ENCODE peak calls at places on chromosomes 13 and 19, in nine cellular contexts. I is A549, Z is WTC11, N is HCT116, W is GM12878, X is SK-N-SH, P is NB4, J is K562, A is H1. C is an unnamed sample.

GRCh38 chr13:56864451-56864850 is 276.3 kb upstream of the PRR20A start:
- DNase-seq in I (no peak), Z (no peak), N (no peak), W (no peak), X (no peak), P (no peak), J (no peak), A (no peak), C (peak; percentile 91)

GRCh38 chr13:60169239-60170031 is 5.7 kb upstream of the DIAPH3 start:
- DNase-seq in I (no peak), Z (no peak), N (no peak), W (no peak), X (no peak), P (no peak), J (no peak), A (no peak), C (no peak)

GRCh38 chr13:29845440-29846056 is 4.9 kb downstream of the UBL3 start:
- DNase-seq in I (peak; percentile 21), Z (no peak), N (no peak), W (no peak), X (no peak), P (peak; percentile 24), J (no peak), A (no peak), C (peak; percentile 44)

GRCh38 chr19:17414097-17414496 is 5.8 kb upstream of the MVB12A start:
- DNase-seq in I (no peak), Z (no peak), N (no peak), W (no peak), X (no peak), P (no peak), J (no peak), A (no peak), C (no peak)

GRCh38 chr19:47447470-47448359 is 24.0 kb downstream of the SLC8A2 start:
- DNase-seq in I (peak; percentile 92), Z (peak; percentile 99), N (peak; percentile 85), W (no peak), X (peak; percentile 97), P (peak; percentile 68), J (peak; percentile 96), A (peak; percentile 100), C (peak; percentile 44)

GRCh38 chr13:98303858-98304257 is 126.8 kb upstream of the RNF113B start:
- DNase-seq in I (no peak), Z (no peak), N (no peak), W (no peak), X (no peak), P (no peak), J (no peak), A (no peak), C (no peak)

GRCh38 chr19:5803752-5804515 is 933 bp upstream of the NRTN start:
- DNase-seq in I (peak; percentile 87), Z (peak; percentile 99), N (peak; percentile 78), W (peak; percentile 39), X (peak; percentile 99), P (peak; percentile 89), J (peak; percentile 97), A (peak; percentile 100), C (peak; percentile 89)

GRCh38 chr13:30720470-30720869 is 14.9 kb upstream of the ALOX5AP start:
- DNase-seq in I (no peak), Z (no peak), N (no peak), W (peak; percentile 59), X (no peak), P (peak; percentile 84), J (no peak), A (no peak), C (no peak)

GRCh38 chr13:53151692-53152421 is 123.2 kb downstream of the OLFM4 start:
- DNase-seq in I (peak; percentile 27), Z (peak; percentile 71), N (peak; percentile 15), W (peak; percentile 32), X (peak; percentile 54), P (peak; percentile 74), J (peak; percentile 38), A (peak; percentile 78), C (peak; percentile 32)

GRCh38 chr19:15114153-15114540 is 6.9 kb downstream of the SYDE1 start:
- DNase-seq in I (no peak), Z (no peak), N (no peak), W (no peak), X (peak; percentile 21), P (peak; percentile 17), J (no peak), A (no peak), C (no peak)

GRCh38 chr13:50810998-50811397 is 32.5 kb downstream of the DLEU7 start:
- DNase-seq in I (no peak), Z (no peak), N (no peak), W (peak; percentile 76), X (no peak), P (peak; percentile 76), J (no peak), A (no peak), C (no peak)

GRCh38 chr13:104571890-104572229 is 1505.6 kb upstream of the SLC10A2 start:
- DNase-seq in I (no peak), Z (no peak), N (no peak), W (no peak), X (no peak), P (no peak), J (no peak), A (no peak), C (no peak)

GRCh38 chr13:67223024-67223423 is 7.1 kb downstream of the PCDH9 start:
- DNase-seq in I (no peak), Z (no peak), N (no peak), W (no peak), X (no peak), P (no peak), J (no peak), A (no peak), C (peak; percentile 34)

GRCh38 chr13:29577135-29578051 is 18.1 kb downstream of the SLC7A1 start:
- DNase-seq in I (no peak), Z (no peak), N (no peak), W (no peak), X (no peak), P (no peak), J (no peak), A (no peak), C (no peak)

GRCh38 chr13:30819136-30819875 is 84.0 kb downstream of the ALOX5AP start:
- DNase-seq in I (no peak), Z (no peak), N (no peak), W (no peak), X (no peak), P (no peak), J (no peak), A (no peak), C (no peak)

GRCh38 chr13:109036091-109036490 is 406.7 kb downstream of the MYO16 start:
- DNase-seq in I (no peak), Z (no peak), N (no peak), W (no peak), X (no peak), P (no peak), J (no peak), A (no peak), C (no peak)

GRCh38 chr19:5718579-5719273 is 1.2 kb downstream of the LONP1 start:
- DNase-seq in I (peak; percentile 46), Z (no peak), N (peak; percentile 50), W (peak; percentile 5), X (no peak), P (peak; percentile 77), J (peak; percentile 69), A (no peak), C (peak; percentile 67)

GRCh38 chr13:32624441-32624840 is 38.2 kb downstream of the PDS5B start:
- DNase-seq in I (no peak), Z (no peak), N (no peak), W (no peak), X (no peak), P (no peak), J (no peak), A (no peak), C (no peak)

GRCh38 chr19:10009714-10010224 is 535 bp downstream of the COL5A3 start:
- DNase-seq in I (no peak), Z (no peak), N (no peak), W (no peak), X (no peak), P (no peak), J (no peak), A (no peak), C (no peak)
- TF ChIP-seq MAX in I (no peak), Z (no peak), N (no peak), W (no peak), X (no peak), P (no peak), J (no peak), A (no peak), C (no peak)

GRCh38 chr13:110525328-110526319 is 35.9 kb downstream of the RAB20 start:
- DNase-seq in I (no peak), Z (no peak), N (no peak), W (peak; percentile 35), X (no peak), P (no peak), J (no peak), A (no peak), C (no peak)
- TF ChIP-seq MAX in I (no peak), Z (no peak), N (no peak), W (peak; percentile 66), X (no peak), P (no peak), J (no peak), A (no peak), C (no peak)

GRCh38 chr19:45124021-45124420 is 31.0 kb downstream of the PPP1R37 start:
- DNase-seq in I (no peak), Z (no peak), N (no peak), W (no peak), X (no peak), P (no peak), J (no peak), A (no peak), C (no peak)

GRCh38 chr19:45125360-45125759 is 32.4 kb downstream of the PPP1R37 start:
- DNase-seq in I (no peak), Z (no peak), N (no peak), W (no peak), X (no peak), P (no peak), J (no peak), A (no peak), C (no peak)

GRCh38 chr19:45121827-45122345 is 28.9 kb downstream of the PPP1R37 start:
- DNase-seq in I (no peak), Z (no peak), N (no peak), W (peak; percentile 40), X (no peak), P (no peak), J (no peak), A (no peak), C (no peak)

GRCh38 chr19:45122832-45123231 is 29.9 kb downstream of the PPP1R37 start:
- DNase-seq in I (no peak), Z (no peak), N (no peak), W (no peak), X (no peak), P (no peak), J (no peak), A (no peak), C (no peak)

GRCh38 chr19:45123440-45123850 is 30.5 kb downstream of the PPP1R37 start:
- DNase-seq in I (no peak), Z (no peak), N (no peak), W (no peak), X (no peak), P (no peak), J (no peak), A (no peak), C (no peak)
- TF ChIP-seq MAX in I (no peak), Z (no peak), N (no peak), W (no peak), X (no peak), P (no peak), J (no peak), A (no peak), C (no peak)

DNA sequence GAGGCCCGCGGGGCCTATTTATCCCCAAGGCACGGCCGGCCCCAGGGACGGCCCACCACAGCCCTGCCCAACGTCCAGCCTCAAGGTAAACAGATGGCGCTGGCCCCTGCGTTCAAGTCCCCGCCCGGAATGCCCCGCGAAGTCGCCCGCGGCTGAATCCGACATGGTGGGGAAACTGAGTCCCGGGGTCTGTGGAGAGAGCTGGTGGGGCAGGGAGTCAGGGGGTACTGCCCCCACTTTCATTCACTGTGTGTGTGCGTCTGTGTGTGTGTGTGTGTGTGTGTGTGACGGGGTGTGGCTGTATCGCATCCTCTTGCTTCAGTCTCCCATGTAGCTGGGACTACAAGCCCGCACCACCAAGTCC is 192 bp upstream of the COMP start:
- DNase-seq in I (no peak), Z (no peak), N (no peak), W (no peak), X (no peak), P (no peak), J (no peak), A (no peak), C (no peak)
- TF ChIP-seq MAX in I (no peak), Z (no peak), N (no peak), W (no peak), X (no peak), P (no peak), J (no peak), A (no peak), C (no peak)

C was measured in endothelial cell of umbilical vein.